ENCODE peak calls at places on chromosomes 2 and 18, in six cellular contexts. L is HCT116, S is IMR-90, X is A549, G is GM12878, P is HepG2. J is an unnamed sample.
A peak's percentile ranks its signal among the peaks of the same experiment; 100 is the strongest.

GRCh38 chr2:80968450-80968849 is 663.9 kb upstream of the LRRTM1 start:
- DNase-seq in L (no peak), S (no peak), X (no peak), G (no peak), P (no peak), J (no peak)

GRCh38 chr2:153110477-153110876 is 368.1 kb downstream of the RPRM start:
- DNase-seq in L (no peak), S (no peak), X (no peak), G (no peak), P (no peak), J (no peak)

GRCh38 chr18:73842795-73843394 is 304.7 kb downstream of the FBXO15 start:
- DNase-seq in L (peak; percentile 4), S (peak; percentile 65), X (peak; percentile 40), G (peak; percentile 1), P (peak; percentile 4), J (no peak)

GRCh38 chr2:192315543-192315942 is 120.8 kb upstream of the TMEFF2 start:
- DNase-seq in L (no peak), S (no peak), X (no peak), G (no peak), P (no peak), J (no peak)

GRCh38 chr18:23844991-23845680 is 155.9 kb downstream of the LAMA3 start:
- DNase-seq in L (no peak), S (no peak), X (peak; percentile 15), G (no peak), P (no peak), J (no peak)

GRCh38 chr2:28565720-28566295 is 69.9 kb downstream of the PLB1 start:
- DNase-seq in L (no peak), S (no peak), X (no peak), G (no peak), P (no peak), J (no peak)

GRCh38 chr2:168851674-168852320 is 38.4 kb downstream of the SPC25 start:
- DNase-seq in L (peak; percentile 29), S (peak; percentile 84), X (peak; percentile 40), G (no peak), P (no peak), J (no peak)

GRCh38 chr2:181140414-181140813 is 160.0 kb downstream of the UBE2E3 start:
- DNase-seq in L (no peak), S (no peak), X (no peak), G (no peak), P (no peak), J (no peak)

GRCh38 chr2:43083710-43084698 is 142.4 kb downstream of the ZFP36L2 start:
- DNase-seq in L (no peak), S (peak; percentile 55), X (peak; percentile 34), G (no peak), P (no peak), J (no peak)

GRCh38 chr2:138036522-138036921 is 72.2 kb downstream of the HNMT start:
- DNase-seq in L (no peak), S (no peak), X (no peak), G (no peak), P (no peak), J (no peak)

GRCh38 chr2:150013011-150013410 is 425.4 kb upstream of the MMADHC start:
- DNase-seq in L (no peak), S (peak; percentile 36), X (no peak), G (no peak), P (no peak), J (no peak)

GRCh38 chr2:112673008-112673407 is 27.3 kb downstream of the SLC20A1 start:
- DNase-seq in L (no peak), S (no peak), X (no peak), G (no peak), P (no peak), J (no peak)

GRCh38 chr2:72954376-72955187 is 37.3 kb downstream of the EMX1 start:
- DNase-seq in L (no peak), S (no peak), X (no peak), G (no peak), P (no peak), J (no peak)

GRCh38 chr2:29509397-29509796 is 394.2 kb downstream of the CLIP4 start:
- DNase-seq in L (no peak), S (peak; percentile 33), X (no peak), G (no peak), P (no peak), J (no peak)

GRCh38 chr18:36327352-36328316 is 30.1 kb downstream of the FHOD3 start:
- DNase-seq in L (no peak), S (no peak), X (no peak), G (no peak), P (no peak), J (no peak)

GRCh38 chr18:36329684-36330434 is 32.3 kb downstream of the FHOD3 start:
- DNase-seq in L (no peak), S (peak; percentile 58), X (no peak), G (no peak), P (no peak), J (peak; percentile 46)

GRCh38 chr18:36326771-36327170 is 29.3 kb downstream of the FHOD3 start:
- DNase-seq in L (no peak), S (no peak), X (no peak), G (no peak), P (no peak), J (no peak)

GRCh38 chr18:36328916-36329315 is 31.4 kb downstream of the FHOD3 start:
- DNase-seq in L (no peak), S (no peak), X (no peak), G (no peak), P (no peak), J (peak; percentile 33)

GRCh38 chr18:36328385-36328858 is 30.9 kb downstream of the FHOD3 start:
- DNase-seq in L (no peak), S (no peak), X (no peak), G (no peak), P (no peak), J (no peak)
- TF ChIP-seq RAD21 in L (no peak), S (no peak), X (no peak), G (no peak), P (no peak), J (no peak)

DNA sequence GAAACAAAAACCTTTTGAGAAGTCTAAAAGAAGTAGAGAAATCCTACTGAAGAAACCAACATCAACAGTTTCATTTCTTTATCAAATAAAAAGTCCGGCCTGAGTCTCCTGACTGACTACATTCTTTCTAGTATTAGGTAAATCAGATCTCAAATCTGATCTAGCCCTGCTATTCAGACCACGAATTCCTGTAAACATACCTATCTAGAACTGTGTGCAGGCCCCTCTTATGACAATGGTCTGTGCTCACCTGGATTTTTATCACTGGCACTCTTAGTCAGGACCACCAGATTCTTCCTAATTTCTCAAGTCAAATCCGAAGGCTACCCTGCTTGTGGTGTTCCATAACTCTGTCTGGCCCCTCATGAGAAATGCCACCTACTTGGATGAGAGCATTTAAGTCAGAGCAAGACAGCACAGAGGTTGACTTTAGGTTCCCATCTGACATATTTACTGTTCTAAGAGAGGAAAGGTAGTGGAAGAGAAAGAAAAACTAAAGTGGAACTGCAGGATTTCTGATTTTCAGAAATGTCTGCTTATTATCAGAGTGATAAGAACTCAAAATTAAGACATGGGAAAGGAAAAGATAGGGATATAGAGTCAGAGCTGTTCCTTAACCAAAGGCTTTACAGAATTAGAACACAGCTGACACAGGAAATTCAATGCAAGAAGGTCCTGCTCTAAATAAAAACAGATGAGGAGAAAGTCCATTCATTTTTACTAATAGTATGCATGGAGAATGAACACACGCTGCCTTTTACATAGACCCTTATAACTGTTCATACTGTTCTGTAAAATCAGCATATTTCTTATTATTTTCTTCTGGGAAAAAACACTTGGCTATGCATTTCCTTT is 56.5 kb downstream of the SLC8A1 start:
- DNase-seq in L (no peak), S (no peak), X (no peak), G (no peak), P (no peak), J (no peak)
- TF ChIP-seq RAD21 in L (no peak), S (no peak), X (no peak), G (no peak), P (no peak), J (no peak)

GRCh38 chr2:219041252-219041651 is at the start of gene CFAP65:
- DNase-seq in L (peak; percentile 34), S (peak; percentile 58), X (peak; percentile 68), G (no peak), P (no peak), J (no peak)

GRCh38 chr2:219038600-219038999 is 2.7 kb downstream of the CFAP65 start:
- DNase-seq in L (no peak), S (no peak), X (no peak), G (no peak), P (no peak), J (no peak)

GRCh38 chr2:219034823-219035222 is 6.5 kb downstream of the CFAP65 start:
- DNase-seq in L (no peak), S (no peak), X (no peak), G (no peak), P (no peak), J (no peak)

GRCh38 chr2:219035942-219036341 is 5.4 kb downstream of the CFAP65 start:
- DNase-seq in L (no peak), S (no peak), X (no peak), G (no peak), P (no peak), J (no peak)

GRCh38 chr2:219037783-219038549 is 3.4 kb downstream of the CFAP65 start:
- DNase-seq in L (no peak), S (no peak), X (no peak), G (no peak), P (peak; percentile 35), J (no peak)
- TF ChIP-seq RAD21 in L (no peak), S (no peak), X (no peak), G (no peak), P (no peak), J (no peak)

GRCh38 chr2:235088608-235089020 is 136.8 kb downstream of the SH3BP4 start:
- DNase-seq in L (no peak), S (no peak), X (peak; percentile 34), G (no peak), P (peak; percentile 22), J (no peak)

GRCh38 chr2:235085476-235085875 is 133.7 kb downstream of the SH3BP4 start:
- DNase-seq in L (no peak), S (no peak), X (no peak), G (no peak), P (no peak), J (no peak)

GRCh38 chr2:235091421-235091820 is 139.6 kb downstream of the SH3BP4 start:
- DNase-seq in L (no peak), S (no peak), X (no peak), G (no peak), P (no peak), J (no peak)

GRCh38 chr2:235086481-235087184 is 134.8 kb downstream of the SH3BP4 start:
- DNase-seq in L (no peak), S (no peak), X (no peak), G (no peak), P (no peak), J (no peak)

DNA sequence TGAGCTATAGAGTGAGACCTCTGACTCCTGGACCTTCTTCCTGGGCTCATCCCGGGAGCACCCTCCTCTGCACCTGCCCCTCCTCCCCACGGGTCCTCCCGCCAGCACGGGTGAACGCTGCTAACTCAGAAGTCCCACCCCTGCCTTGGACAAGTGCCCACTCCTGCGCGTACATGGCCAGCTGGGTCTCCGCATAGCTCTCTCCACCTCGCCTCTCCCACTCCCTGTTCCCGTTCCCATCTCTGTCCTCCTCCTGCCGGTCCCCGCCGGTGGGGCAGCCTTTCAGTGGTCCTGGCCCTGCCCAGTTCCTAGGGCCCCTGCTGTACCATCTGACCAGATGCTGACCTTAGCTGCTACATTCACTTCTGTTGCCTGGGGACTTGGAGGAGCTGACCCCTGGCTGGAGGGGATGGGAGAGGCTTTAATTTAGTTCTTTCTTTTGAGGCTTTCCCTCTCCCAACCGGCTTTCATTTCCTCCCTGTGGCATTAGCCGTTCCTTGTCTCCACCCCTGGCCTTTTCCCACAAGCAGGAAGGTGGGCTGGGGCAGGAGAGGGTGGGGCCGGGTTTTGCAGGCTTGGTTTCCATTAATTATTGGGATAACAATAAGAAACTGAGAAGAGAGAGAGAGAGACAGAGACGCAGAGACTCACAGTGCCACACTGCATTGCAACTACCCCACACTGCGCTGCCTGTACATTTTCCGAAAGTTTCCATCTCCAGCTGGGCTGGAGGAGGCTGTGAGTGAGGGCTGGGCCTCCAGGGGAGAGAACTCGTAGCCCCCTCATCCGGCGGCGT is 136.2 kb downstream of the SH3BP4 start:
- DNase-seq in L (no peak), S (no peak), X (no peak), G (no peak), P (no peak), J (no peak)
- TF ChIP-seq RAD21 in L (no peak), S (no peak), X (no peak), G (no peak), P (no peak), J (no peak)

J was measured in H1.